ENCODE peak calls at places on chromosome 3, in seven cellular contexts. N is fibroblast of the aortic adventitia, D is uterus, O is fibroblast of pulmonary artery, R is GM20000, Z is D721Med, W is suprapubic skin. L is an unnamed sample.

GRCh38 chr3:127448671-127449070 is 141.9 kb downstream of the TPRA1 start:
- DNase-seq in Z (no peak), W (peak), N (no peak), D (no peak), R (no peak), O (no peak), L (peak)

GRCh38 chr3:44120721-44121582 is 120.7 kb upstream of the TOPAZ1 start:
- DNase-seq in N (no peak), O (no peak), D (no peak), W (no peak), R (no peak), Z (no peak), L (no peak)

GRCh38 chr3:128804017-128804816 is 75.2 kb upstream of the ACAD9 start:
- DNase-seq in W (no peak), R (peak), N (peak), Z (no peak), D (no peak), O (peak), L (no peak)

GRCh38 chr3:25403890-25404460 is 24.1 kb upstream of the RARB start:
- DNase-seq in R (no peak), N (peak), Z (no peak), D (no peak), W (no peak), O (no peak), L (no peak)

GRCh38 chr3:113695426-113695817 is 1.0 kb downstream of the USF3 start:
- DNase-seq in R (peak), Z (no peak), N (peak), W (no peak), D (no peak), O (peak), L (no peak)

GRCh38 chr3:71163216-71163918 is 420.2 kb downstream of the FOXP1 start:
- DNase-seq in W (no peak), N (peak), Z (no peak), D (no peak), O (peak), R (no peak), L (no peak)

GRCh38 chr3:4581040-4581439 is 87.9 kb downstream of the ITPR1 start:
- DNase-seq in W (no peak), O (peak), Z (no peak), R (no peak), D (peak), N (no peak), L (no peak)

GRCh38 chr3:34483290-34483887 is 685.0 kb downstream of the PDCD6IP start:
- DNase-seq in D (no peak), R (no peak), W (no peak), Z (no peak), O (no peak), N (no peak), L (no peak)

GRCh38 chr3:117439812-117440211 is 730.2 kb downstream of the TUSC7 start:
- DNase-seq in D (no peak), O (peak), Z (no peak), W (no peak), N (peak), R (no peak), L (no peak)

GRCh38 chr3:52268036-52268435 is 10.4 kb downstream of the WDR82 start:
- DNase-seq in D (no peak), N (no peak), O (no peak), W (no peak), Z (no peak), R (no peak), L (no peak)

GRCh38 chr3:141129049-141130038 is 78.2 kb downstream of the SPSB4 start:
- DNase-seq in O (no peak), N (no peak), Z (no peak), R (no peak), D (no peak), W (no peak), L (no peak)

GRCh38 chr3:190826018-190826417 is 36.5 kb downstream of the GMNC start:
- DNase-seq in Z (no peak), O (no peak), N (peak), R (no peak), W (no peak), D (no peak), L (no peak)

GRCh38 chr3:59128685-59129084 is 78.9 kb upstream of the CFAP20DC start:
- DNase-seq in W (no peak), R (no peak), D (no peak), Z (no peak), O (no peak), N (no peak), L (no peak)

GRCh38 chr3:158471639-158472294 is 99.2 kb upstream of the MLF1 start:
- DNase-seq in W (no peak), O (peak), N (peak), D (no peak), Z (no peak), R (no peak), L (no peak)

GRCh38 chr3:83770664-83771402 is 1188.0 kb upstream of the CADM2 start:
- DNase-seq in R (no peak), Z (no peak), N (no peak), O (no peak), W (no peak), D (no peak), L (no peak)

GRCh38 chr3:142007710-142008399 is 131.4 kb downstream of the ATP1B3 start:
- DNase-seq in W (no peak), D (no peak), O (no peak), N (no peak), Z (no peak), R (no peak), L (no peak)

GRCh38 chr3:85576091-85576690 is 617.4 kb downstream of the CADM2 start:
- DNase-seq in W (no peak), R (peak), D (peak), O (peak), Z (no peak), N (peak), L (no peak)

GRCh38 chr3:134426660-134427181 is 52.5 kb upstream of the AMOTL2 start:
- DNase-seq in O (peak), R (no peak), N (peak), D (no peak), Z (no peak), W (no peak), L (no peak)

GRCh38 chr3:42865256-42865655 is 10.4 kb downstream of the CYP8B1 start:
- DNase-seq in D (no peak), Z (no peak), O (no peak), N (no peak), R (no peak), W (no peak), L (no peak)

GRCh38 chr3:129032716-129033115 is 27.9 kb upstream of the GP9 start:
- DNase-seq in D (no peak), W (no peak), R (no peak), O (no peak), N (no peak), Z (no peak), L (peak)

GRCh38 chr3:187684880-187685279 is 14.7 kb upstream of the SST start:
- DNase-seq in W (no peak), R (no peak), N (peak), Z (no peak), O (peak), D (no peak), L (no peak)

GRCh38 chr3:10008588-10009344 is 17.5 kb upstream of the FANCD2 start:
- DNase-seq in N (peak), O (peak), D (peak), W (peak), Z (no peak), R (peak), L (no peak)

GRCh38 chr3:142586803-142587406 is 8.4 kb upstream of the ATR start:
- DNase-seq in N (peak), D (no peak), O (peak), W (no peak), Z (peak), R (peak), L (no peak)

GRCh38 chr3:155553800-155554199 is 191.1 kb downstream of the PLCH1 start:
- DNase-seq in N (no peak), Z (no peak), W (no peak), D (no peak), O (no peak), R (peak), L (no peak)

GRCh38 chr3:145531548-145531947 is 629.4 kb downstream of the PLOD2 start:
- DNase-seq in O (no peak), D (no peak), W (no peak), N (no peak), Z (no peak), R (no peak), L (no peak)

GRCh38 chr3:129658156-129658843 is 51.8 kb upstream of the PLXND1 start:
- DNase-seq in Z (no peak), W (no peak), R (no peak), O (peak), D (no peak), N (no peak), L (no peak)

GRCh38 chr3:186942168-186942567 is 11.8 kb downstream of the ST6GAL1 start:
- DNase-seq in O (no peak), R (no peak), W (no peak), D (no peak), N (no peak), Z (no peak), L (no peak)

GRCh38 chr3:184300377-184300717 is 1.3 kb downstream of the PSMD2 start:
- DNase-seq in W (no peak), N (no peak), O (no peak), Z (no peak), D (no peak), R (no peak), L (no peak)

GRCh38 chr3:188656196-188656982 is 502.4 kb downstream of the LPP start:
- DNase-seq in R (no peak), W (no peak), Z (no peak), D (no peak), O (peak), N (peak), L (no peak)

GRCh38 chr3:88031543-88032148 is 27.2 kb downstream of the CGGBP1 start:
- DNase-seq in Z (no peak), N (peak), R (peak), O (peak), W (no peak), D (no peak), L (no peak)

GRCh38 chr3:172958565-172958964 is 182.5 kb downstream of the SPATA16 start:
- DNase-seq in O (no peak), W (no peak), Z (no peak), N (no peak), D (no peak), R (no peak), L (no peak)

GRCh38 chr3:62167566-62168262 is 205.6 kb downstream of the FEZF2 start:
- DNase-seq in R (no peak), O (no peak), D (no peak), W (no peak), N (no peak), Z (no peak), L (no peak)

GRCh38 chr3:13482106-13482690 is 2.1 kb downstream of the HDAC11 start:
- DNase-seq in Z (no peak), R (no peak), N (no peak), O (no peak), W (no peak), D (no peak), L (peak)

GRCh38 chr3:13479332-13479581 is 849 bp upstream of the HDAC11 start:
- DNase-seq in R (no peak), D (peak), O (no peak), Z (no peak), W (no peak), N (no peak), L (peak)

GRCh38 chr3:13477946-13478345 is 2.2 kb upstream of the HDAC11 start:
- DNase-seq in Z (no peak), R (no peak), N (no peak), W (no peak), D (no peak), O (no peak), L (no peak)

GRCh38 chr3:13480340-13481318 is 523 bp downstream of the HDAC11 start:
- DNase-seq in R (no peak), O (no peak), N (peak), Z (no peak), D (no peak), W (no peak), L (peak)

GRCh38 chr3:13479582-13480339 is at the start of gene HDAC11:
- DNase-seq in N (peak), Z (peak), R (peak), W (peak), O (peak), D (peak), L (peak)
- TF ChIP-seq CTCF in N (no peak), Z (no peak), R (no peak), W (no peak), O (no peak), D (peak), L (peak)

GRCh38 chr3:196332168-196332567 is 6.0 kb downstream of the TM4SF19 start:
- DNase-seq in Z (no peak), N (no peak), D (no peak), R (no peak), W (no peak), O (no peak), L (no peak)

GRCh38 chr3:196323016-196323415 is 5.0 kb upstream of the DYNLT2B start:
- DNase-seq in R (no peak), D (no peak), N (no peak), W (no peak), O (no peak), Z (no peak), L (no peak)

GRCh38 chr3:196323723-196324122 is 5.7 kb upstream of the DYNLT2B start:
- DNase-seq in D (no peak), Z (no peak), N (peak), W (no peak), R (no peak), O (peak), L (no peak)

GRCh38 chr3:196327405-196327804 is 9.4 kb upstream of the DYNLT2B start:
- DNase-seq in R (no peak), D (no peak), W (no peak), N (no peak), O (no peak), Z (no peak), L (no peak)

DNA sequence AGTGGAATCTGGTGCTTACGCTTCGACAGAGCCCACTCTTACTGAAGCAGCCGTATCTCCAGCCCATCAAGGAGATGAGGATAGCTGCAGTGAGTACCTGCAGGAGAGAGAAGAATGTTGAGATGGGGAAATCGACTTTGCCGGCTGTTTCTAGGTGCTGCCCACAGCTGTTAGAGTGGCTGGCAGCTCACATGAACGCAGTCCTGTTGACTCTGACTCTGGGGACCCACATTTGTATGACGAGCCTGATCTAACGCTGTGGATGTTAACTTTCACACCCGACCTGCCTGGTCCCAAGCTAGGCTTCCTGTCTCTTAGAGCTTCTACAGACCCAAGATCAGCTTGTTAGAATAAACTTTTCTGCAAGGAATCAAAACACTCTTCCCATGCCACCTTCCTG is 8.9 kb upstream of the DYNLT2B start:
- DNase-seq in W (no peak), Z (no peak), R (no peak), D (no peak), O (no peak), N (no peak), L (no peak)
- TF ChIP-seq CTCF in W (no peak), Z (no peak), R (no peak), D (no peak), O (no peak), N (no peak), L (no peak)

DNA sequence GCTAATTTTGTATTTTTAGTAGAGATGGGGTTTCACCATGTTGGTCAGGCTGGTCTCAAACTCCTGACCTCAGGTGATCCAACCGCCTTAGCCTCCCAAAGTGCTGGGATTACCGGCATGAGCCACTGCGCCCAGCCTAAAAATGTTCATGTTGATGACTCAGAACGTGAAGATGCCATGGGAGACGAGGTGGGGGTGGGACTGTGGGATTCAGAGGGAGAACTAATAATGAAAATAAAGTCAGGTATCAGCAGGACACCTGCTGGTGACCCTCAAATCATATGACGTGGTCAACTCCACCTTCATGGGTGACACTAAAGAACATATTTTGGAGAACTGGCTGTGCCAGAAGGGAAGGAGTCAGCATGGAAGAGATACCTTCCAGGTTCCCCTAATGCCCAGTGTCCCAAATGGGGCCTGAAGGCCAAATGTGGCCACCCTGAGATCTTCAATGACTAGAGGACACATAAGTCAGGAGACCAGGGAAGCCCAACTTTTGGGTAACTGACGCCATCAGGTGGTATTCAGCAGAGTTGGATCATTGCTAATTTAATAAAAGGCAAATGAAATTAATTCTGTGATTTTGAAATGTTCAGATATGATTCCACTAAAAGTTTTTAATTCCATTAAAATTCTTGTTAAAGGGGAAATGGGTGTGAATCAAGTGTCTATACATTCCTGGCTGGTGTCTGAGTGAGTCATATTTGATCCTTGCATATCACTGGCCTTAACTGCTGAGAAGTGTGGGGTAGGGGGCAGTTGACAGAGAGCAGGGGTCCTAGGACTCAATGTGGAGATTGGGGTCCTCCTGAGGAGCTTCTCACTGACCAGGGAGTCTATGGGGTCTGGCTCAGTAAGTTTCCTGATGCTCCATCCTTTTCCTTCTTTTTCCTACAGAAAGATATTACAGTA is 88.6 kb upstream of the GSK3B start:
- DNase-seq in O (peak), R (peak), W (no peak), Z (no peak), N (peak), D (no peak), L (no peak)
- TF ChIP-seq CTCF in O (peak), R (no peak), W (no peak), Z (no peak), N (peak), D (no peak), L (peak)

DNA sequence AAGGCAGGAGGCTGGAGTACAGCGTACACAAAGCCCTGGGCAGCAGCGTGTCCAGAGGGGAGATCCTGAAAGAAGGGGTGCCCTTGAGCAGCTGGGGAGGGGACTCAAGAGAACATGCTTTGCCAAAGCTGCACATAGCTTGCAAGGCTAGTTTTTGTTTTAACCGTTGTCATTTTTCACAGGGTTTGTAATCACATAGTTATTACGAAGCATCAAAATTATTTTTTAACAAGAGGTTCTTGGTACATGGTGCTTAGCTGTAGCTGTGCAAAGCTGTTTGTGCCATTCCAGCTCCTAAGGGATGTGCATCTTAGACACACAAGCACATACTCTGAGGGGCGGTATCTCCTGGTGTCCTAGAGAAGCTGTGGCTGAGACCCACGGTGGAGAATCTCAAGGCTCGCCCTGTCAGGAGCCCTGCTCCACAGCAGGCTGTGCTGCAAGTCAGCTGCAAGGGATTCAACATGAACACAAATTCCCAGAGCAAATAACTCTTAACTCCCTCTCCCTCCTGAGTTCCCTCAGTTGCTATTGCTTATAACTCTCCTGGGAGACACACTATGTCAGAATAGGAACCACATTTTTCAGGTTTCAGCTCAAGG is 461.3 kb upstream of the PPP2R3A start:
- DNase-seq in D (no peak), R (no peak), Z (no peak), W (no peak), O (no peak), N (no peak), L (no peak)
- TF ChIP-seq CTCF in D (no peak), R (no peak), Z (no peak), W (no peak), O (no peak), N (no peak), L (peak)

GRCh38 chr3:29764603-29765254 is 483.9 kb downstream of the RBMS3 start:
- DNase-seq in R (no peak), N (peak), W (no peak), Z (no peak), D (no peak), O (peak), L (no peak)
- TF ChIP-seq CTCF in R (no peak), N (peak), W (no peak), Z (peak), D (peak), O (peak), L (peak)

GRCh38 chr3:196356556-196356955 is 18.4 kb upstream of the TM4SF19 start:
- DNase-seq in O (no peak), Z (no peak), W (no peak), R (no peak), N (no peak), D (no peak), L (no peak)

GRCh38 chr3:196357905-196358304 is 19.7 kb upstream of the TM4SF19 start:
- DNase-seq in O (no peak), W (no peak), D (no peak), R (no peak), N (no peak), Z (no peak), L (no peak)

GRCh38 chr3:196354151-196354550 is 16.0 kb upstream of the TM4SF19 start:
- DNase-seq in D (no peak), R (no peak), Z (no peak), N (no peak), W (no peak), O (no peak), L (no peak)

GRCh38 chr3:196351541-196351940 is 13.4 kb upstream of the TM4SF19 start:
- DNase-seq in N (no peak), W (no peak), Z (no peak), R (no peak), D (no peak), O (no peak), L (no peak)

GRCh38 chr3:196355668-196356067 is 17.5 kb upstream of the TM4SF19 start:
- DNase-seq in O (no peak), N (no peak), D (no peak), Z (no peak), W (no peak), R (no peak), L (no peak)
- TF ChIP-seq CTCF in O (no peak), N (no peak), D (no peak), Z (no peak), W (no peak), R (no peak), L (no peak)

GRCh38 chr3:63228677-63229076 is 49.4 kb upstream of the SYNPR start:
- DNase-seq in N (peak), R (peak), O (peak), W (no peak), Z (no peak), D (no peak), L (no peak)
- TF ChIP-seq CTCF in N (peak), R (no peak), O (peak), W (no peak), Z (peak), D (peak), L (peak)

L was measured in chondrocyte.